ENCODE peak calls at places on chromosomes 1 and 21, in four cellular contexts. C is D341Med, I is body of pancreas, K is endothelial cell of umbilical vein. W is an unnamed sample.

GRCh38 chr1:19758227-19758830 is 41.4 kb downstream of the TMCO4 start:
- DNase-seq in C (no peak), K (no peak), I (peak), W (no peak)

GRCh38 chr1:203480525-203481084 is 5.0 kb downstream of the PRELP start:
- DNase-seq in K (peak), C (peak), I (peak), W (peak)

GRCh38 chr1:232404227-232404626 is 225.7 kb downstream of the SIPA1L2 start:
- DNase-seq in I (no peak), C (no peak), K (no peak), W (no peak)

GRCh38 chr1:224053456-224053855 is 60.5 kb upstream of the FBXO28 start:
- DNase-seq in I (no peak), K (peak), C (no peak), W (peak)

GRCh38 chr1:209651148-209651547 is 1.1 kb downstream of the LAMB3 start:
- DNase-seq in C (no peak), K (peak), I (peak), W (no peak)

GRCh38 chr1:2416403-2416802 is 4.0 kb upstream of the PEX10 start:
- DNase-seq in C (no peak), K (no peak), I (no peak), W (no peak)

GRCh38 chr1:152034654-152035405 is 2.0 kb downstream of the S100A11 start:
- DNase-seq in C (peak), I (peak), K (peak), W (peak)

GRCh38 chr21:42343101-42343500 is 7.7 kb downstream of the TFF2 start:
- DNase-seq in K (no peak), I (no peak), C (no peak), W (no peak)

GRCh38 chr1:241229216-241229615 is 127.8 kb downstream of the RGS7 start:
- DNase-seq in C (no peak), K (peak), I (peak), W (peak)

GRCh38 chr1:204367956-204368355 is 8.2 kb upstream of the PLEKHA6 start:
- DNase-seq in I (no peak), K (peak), C (no peak), W (peak)

GRCh38 chr1:230125633-230126528 is 58.8 kb downstream of the GALNT2 start:
- DNase-seq in I (no peak), K (no peak), C (no peak), W (no peak)

GRCh38 chr21:16570856-16571255 is 841.1 kb downstream of the USP25 start:
- DNase-seq in K (no peak), C (no peak), I (no peak), W (no peak)

GRCh38 chr1:174273766-174274165 is 114.4 kb downstream of the RABGAP1L start:
- DNase-seq in I (no peak), K (no peak), C (no peak), W (no peak)

GRCh38 chr1:205144751-205145150 is 23.0 kb upstream of the RBBP5 start:
- DNase-seq in K (peak), I (no peak), C (no peak), W (peak)

W was measured in lung microvascular endothelial cell.